ENCODE peak calls at places on chromosomes 3 and 15, in nine cellular contexts. One of them, this sample, is unnamed.

GRCh38 chr3:117193390-117193789 is 483.8 kb downstream of the TUSC7 start:
- DNase-seq in fibroblast of mammary gland: peak
- DNase-seq in lower leg skin: no peak
- DNase-seq in WTC11: no peak
- DNase-seq in kidney epithelial cell: no peak
- DNase-seq in cardiac muscle cell: no peak
- DNase-seq in dorsolateral prefrontal cortex: no peak
- DNase-seq in HepG2: no peak
- DNase-seq in GM12865: no peak
- DNase-seq in this sample: no peak

GRCh38 chr3:49785565-49786356 is 581 bp downstream of the IP6K1 start:
- DNase-seq in lower leg skin: no peak
- DNase-seq in GM12865: peak
- DNase-seq in fibroblast of mammary gland: peak
- DNase-seq in cardiac muscle cell: peak
- DNase-seq in kidney epithelial cell: no peak
- DNase-seq in HepG2: no peak
- DNase-seq in dorsolateral prefrontal cortex: peak
- DNase-seq in WTC11: peak
- DNase-seq in this sample: peak

GRCh38 chr3:107855710-107856109 is 235.1 kb downstream of the CD47 start:
- DNase-seq in cardiac muscle cell: peak
- DNase-seq in HepG2: peak
- DNase-seq in lower leg skin: no peak
- DNase-seq in dorsolateral prefrontal cortex: no peak
- DNase-seq in fibroblast of mammary gland: peak
- DNase-seq in WTC11: no peak
- DNase-seq in GM12865: peak
- DNase-seq in kidney epithelial cell: no peak
- DNase-seq in this sample: no peak

GRCh38 chr3:21524113-21524512 is 226.9 kb downstream of the ZNF385D start:
- DNase-seq in dorsolateral prefrontal cortex: no peak
- DNase-seq in WTC11: no peak
- DNase-seq in GM12865: no peak
- DNase-seq in lower leg skin: no peak
- DNase-seq in HepG2: no peak
- DNase-seq in fibroblast of mammary gland: peak
- DNase-seq in kidney epithelial cell: no peak
- DNase-seq in cardiac muscle cell: no peak
- DNase-seq in this sample: no peak

GRCh38 chr15:42036991-42037390 is 16.1 kb upstream of the PLA2G4E start:
- DNase-seq in kidney epithelial cell: no peak
- DNase-seq in WTC11: no peak
- DNase-seq in HepG2: no peak
- DNase-seq in fibroblast of mammary gland: no peak
- DNase-seq in lower leg skin: no peak
- DNase-seq in dorsolateral prefrontal cortex: no peak
- DNase-seq in cardiac muscle cell: no peak
- DNase-seq in GM12865: no peak
- DNase-seq in this sample: no peak

GRCh38 chr3:15299036-15299435 is 33.4 kb downstream of the SH3BP5 start:
- DNase-seq in lower leg skin: no peak
- DNase-seq in WTC11: no peak
- DNase-seq in GM12865: no peak
- DNase-seq in fibroblast of mammary gland: peak
- DNase-seq in kidney epithelial cell: no peak
- DNase-seq in dorsolateral prefrontal cortex: peak
- DNase-seq in HepG2: no peak
- DNase-seq in cardiac muscle cell: no peak
- DNase-seq in this sample: peak

GRCh38 chr3:100634493-100635272 is 25.3 kb downstream of the ADGRG7 start:
- DNase-seq in dorsolateral prefrontal cortex: no peak
- DNase-seq in cardiac muscle cell: peak
- DNase-seq in fibroblast of mammary gland: peak
- DNase-seq in lower leg skin: peak
- DNase-seq in kidney epithelial cell: no peak
- DNase-seq in WTC11: no peak
- DNase-seq in GM12865: peak
- DNase-seq in HepG2: peak
- DNase-seq in this sample: peak

GRCh38 chr15:99230867-99231266 is 18.5 kb downstream of the TTC23 start:
- DNase-seq in lower leg skin: no peak
- DNase-seq in cardiac muscle cell: no peak
- DNase-seq in dorsolateral prefrontal cortex: no peak
- DNase-seq in WTC11: no peak
- DNase-seq in fibroblast of mammary gland: no peak
- DNase-seq in HepG2: no peak
- DNase-seq in kidney epithelial cell: no peak
- DNase-seq in GM12865: no peak
- DNase-seq in this sample: no peak

GRCh38 chr3:170419301-170420087 is 826 bp downstream of the CLDN11 start:
- DNase-seq in GM12865: no peak
- DNase-seq in kidney epithelial cell: no peak
- DNase-seq in cardiac muscle cell: peak
- DNase-seq in fibroblast of mammary gland: peak
- DNase-seq in dorsolateral prefrontal cortex: no peak
- DNase-seq in lower leg skin: no peak
- DNase-seq in WTC11: peak
- DNase-seq in HepG2: no peak
- DNase-seq in this sample: peak

GRCh38 chr15:63605036-63605435 is 7.8 kb downstream of the FBXL22 start:
- DNase-seq in fibroblast of mammary gland: no peak
- DNase-seq in GM12865: no peak
- DNase-seq in dorsolateral prefrontal cortex: no peak
- DNase-seq in lower leg skin: no peak
- DNase-seq in kidney epithelial cell: no peak
- DNase-seq in WTC11: no peak
- DNase-seq in cardiac muscle cell: no peak
- DNase-seq in HepG2: no peak
- DNase-seq in this sample: no peak

GRCh38 chr3:123352134-123352554 is 96.7 kb downstream of the ADCY5 start:
- DNase-seq in fibroblast of mammary gland: no peak
- DNase-seq in WTC11: no peak
- DNase-seq in dorsolateral prefrontal cortex: no peak
- DNase-seq in kidney epithelial cell: no peak
- DNase-seq in lower leg skin: no peak
- DNase-seq in GM12865: no peak
- DNase-seq in HepG2: no peak
- DNase-seq in cardiac muscle cell: no peak
- DNase-seq in this sample: no peak

GRCh38 chr15:41462396-41462795 is 31.3 kb upstream of the ITPKA start:
- DNase-seq in GM12865: no peak
- DNase-seq in fibroblast of mammary gland: no peak
- DNase-seq in kidney epithelial cell: no peak
- DNase-seq in WTC11: no peak
- DNase-seq in cardiac muscle cell: peak
- DNase-seq in dorsolateral prefrontal cortex: no peak
- DNase-seq in lower leg skin: no peak
- DNase-seq in HepG2: no peak
- DNase-seq in this sample: no peak

GRCh38 chr3:140187648-140188221 is 252.8 kb downstream of the CLSTN2 start:
- DNase-seq in kidney epithelial cell: no peak
- DNase-seq in fibroblast of mammary gland: no peak
- DNase-seq in cardiac muscle cell: no peak
- DNase-seq in WTC11: no peak
- DNase-seq in lower leg skin: no peak
- DNase-seq in GM12865: no peak
- DNase-seq in HepG2: no peak
- DNase-seq in dorsolateral prefrontal cortex: no peak
- DNase-seq in this sample: no peak

GRCh38 chr3:134312873-134313838 is 61.1 kb downstream of the AMOTL2 start:
- DNase-seq in WTC11: peak
- DNase-seq in GM12865: no peak
- DNase-seq in cardiac muscle cell: peak
- DNase-seq in lower leg skin: no peak
- DNase-seq in dorsolateral prefrontal cortex: no peak
- DNase-seq in HepG2: peak
- DNase-seq in kidney epithelial cell: no peak
- DNase-seq in fibroblast of mammary gland: peak
- DNase-seq in this sample: peak

GRCh38 chr3:159260049-159260662 is 458.3 kb downstream of the MFSD1 start:
- DNase-seq in HepG2: peak
- DNase-seq in lower leg skin: peak
- DNase-seq in dorsolateral prefrontal cortex: peak
- DNase-seq in cardiac muscle cell: peak
- DNase-seq in WTC11: peak
- DNase-seq in GM12865: peak
- DNase-seq in fibroblast of mammary gland: peak
- DNase-seq in kidney epithelial cell: peak
- DNase-seq in this sample: peak

GRCh38 chr3:52372822-52373504 is 56.8 kb downstream of the DNAH1 start:
- DNase-seq in WTC11: peak
- DNase-seq in HepG2: no peak
- DNase-seq in fibroblast of mammary gland: no peak
- DNase-seq in GM12865: peak
- DNase-seq in dorsolateral prefrontal cortex: no peak
- DNase-seq in cardiac muscle cell: no peak
- DNase-seq in kidney epithelial cell: no peak
- DNase-seq in lower leg skin: no peak
- DNase-seq in this sample: peak

GRCh38 chr3:177196473-177197040 is 725 bp downstream of the TBL1XR1 start:
- DNase-seq in HepG2: no peak
- DNase-seq in lower leg skin: no peak
- DNase-seq in GM12865: peak
- DNase-seq in cardiac muscle cell: peak
- DNase-seq in kidney epithelial cell: no peak
- DNase-seq in fibroblast of mammary gland: peak
- DNase-seq in dorsolateral prefrontal cortex: peak
- DNase-seq in WTC11: peak
- DNase-seq in this sample: peak

GRCh38 chr3:45224824-45225464 is 1.1 kb downstream of the TMEM158 start:
- DNase-seq in lower leg skin: peak
- DNase-seq in GM12865: peak
- DNase-seq in fibroblast of mammary gland: peak
- DNase-seq in cardiac muscle cell: peak
- DNase-seq in kidney epithelial cell: no peak
- DNase-seq in HepG2: peak
- DNase-seq in WTC11: peak
- DNase-seq in dorsolateral prefrontal cortex: peak
- DNase-seq in this sample: peak

GRCh38 chr3:197820550-197821335 is 29.7 kb downstream of the LRCH3 start:
- DNase-seq in WTC11: no peak
- DNase-seq in dorsolateral prefrontal cortex: no peak
- DNase-seq in HepG2: peak
- DNase-seq in fibroblast of mammary gland: no peak
- DNase-seq in lower leg skin: no peak
- DNase-seq in cardiac muscle cell: no peak
- DNase-seq in GM12865: no peak
- DNase-seq in kidney epithelial cell: no peak
- DNase-seq in this sample: no peak

GRCh38 chr15:29785068-29785467 is 37.2 kb downstream of the TJP1 start:
- DNase-seq in WTC11: no peak
- DNase-seq in dorsolateral prefrontal cortex: no peak
- DNase-seq in fibroblast of mammary gland: no peak
- DNase-seq in GM12865: no peak
- DNase-seq in kidney epithelial cell: no peak
- DNase-seq in HepG2: no peak
- DNase-seq in cardiac muscle cell: no peak
- DNase-seq in lower leg skin: no peak
- DNase-seq in this sample: no peak

GRCh38 chr3:114494498-114494897 is 200.7 kb downstream of the TIGIT start:
- DNase-seq in dorsolateral prefrontal cortex: no peak
- DNase-seq in GM12865: no peak
- DNase-seq in cardiac muscle cell: no peak
- DNase-seq in lower leg skin: no peak
- DNase-seq in fibroblast of mammary gland: no peak
- DNase-seq in HepG2: no peak
- DNase-seq in kidney epithelial cell: no peak
- DNase-seq in WTC11: no peak
- DNase-seq in this sample: no peak
- TF ChIP-seq CTCF in dorsolateral prefrontal cortex: no peak
- TF ChIP-seq CTCF in GM12865: no peak
- TF ChIP-seq CTCF in cardiac muscle cell: no peak
- TF ChIP-seq CTCF in lower leg skin: no peak
- TF ChIP-seq CTCF in fibroblast of mammary gland: no peak
- TF ChIP-seq CTCF in HepG2: no peak
- TF ChIP-seq CTCF in kidney epithelial cell: no peak
- TF ChIP-seq CTCF in WTC11: no peak
- TF ChIP-seq CTCF in this sample: no peak

GRCh38 chr3:66236281-66236680 is 15.5 kb downstream of the SLC25A26 start:
- DNase-seq in HepG2: peak
- DNase-seq in dorsolateral prefrontal cortex: no peak
- DNase-seq in GM12865: no peak
- DNase-seq in fibroblast of mammary gland: peak
- DNase-seq in cardiac muscle cell: peak
- DNase-seq in WTC11: peak
- DNase-seq in lower leg skin: no peak
- DNase-seq in kidney epithelial cell: no peak
- DNase-seq in this sample: peak
- TF ChIP-seq CTCF in HepG2: no peak
- TF ChIP-seq CTCF in dorsolateral prefrontal cortex: no peak
- TF ChIP-seq CTCF in GM12865: no peak
- TF ChIP-seq CTCF in fibroblast of mammary gland: peak
- TF ChIP-seq CTCF in cardiac muscle cell: peak
- TF ChIP-seq CTCF in WTC11: no peak
- TF ChIP-seq CTCF in lower leg skin: no peak
- TF ChIP-seq CTCF in kidney epithelial cell: peak
- TF ChIP-seq CTCF in this sample: peak

DNA sequence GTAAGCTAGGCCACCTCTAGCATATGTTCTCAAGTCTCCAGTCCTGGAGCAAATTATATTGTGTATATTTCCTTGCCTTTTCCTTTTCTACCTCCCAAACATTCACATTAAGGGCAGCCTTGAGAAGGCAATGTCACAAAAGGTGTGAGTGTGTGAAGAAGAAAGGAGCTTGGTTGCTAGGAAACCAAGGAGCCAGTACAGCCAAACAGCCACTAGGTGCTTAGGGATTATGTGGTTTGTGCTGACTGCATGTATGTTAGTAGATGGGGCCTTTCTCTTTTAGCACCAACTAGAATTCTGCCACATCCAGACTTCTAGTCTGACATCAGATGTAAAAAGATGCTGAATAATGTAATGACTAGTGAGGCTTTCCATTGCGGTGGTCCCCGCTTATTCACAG is 118.8 kb upstream of the DAZL start:
- DNase-seq in WTC11: no peak
- DNase-seq in fibroblast of mammary gland: peak
- DNase-seq in dorsolateral prefrontal cortex: no peak
- DNase-seq in HepG2: no peak
- DNase-seq in lower leg skin: no peak
- DNase-seq in cardiac muscle cell: peak
- DNase-seq in GM12865: peak
- DNase-seq in kidney epithelial cell: no peak
- DNase-seq in this sample: no peak
- TF ChIP-seq CTCF in WTC11: no peak
- TF ChIP-seq CTCF in fibroblast of mammary gland: peak
- TF ChIP-seq CTCF in dorsolateral prefrontal cortex: no peak
- TF ChIP-seq CTCF in HepG2: no peak
- TF ChIP-seq CTCF in lower leg skin: no peak
- TF ChIP-seq CTCF in cardiac muscle cell: peak
- TF ChIP-seq CTCF in GM12865: peak
- TF ChIP-seq CTCF in kidney epithelial cell: no peak
- TF ChIP-seq CTCF in this sample: peak

DNA sequence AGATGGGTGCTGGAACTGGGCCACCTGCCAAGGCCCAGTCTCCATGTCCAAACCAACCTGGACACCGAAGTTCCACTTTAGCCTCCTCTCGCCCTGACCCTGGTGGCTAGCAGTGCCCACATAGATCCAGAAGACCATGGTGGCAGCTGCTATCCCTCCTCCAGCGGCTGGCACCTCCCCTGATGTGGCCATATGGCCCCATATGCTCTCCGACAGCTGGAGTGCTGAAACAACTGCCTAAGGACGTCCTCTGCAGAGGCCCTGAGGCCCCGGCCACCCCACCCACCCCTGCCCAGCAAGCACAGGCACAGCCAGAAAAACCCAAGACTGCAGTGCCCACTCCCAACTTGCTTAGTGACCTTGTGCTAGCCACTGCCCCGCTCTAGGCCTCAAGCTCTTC is 182.3 kb upstream of the LINGO1 start:
- DNase-seq in GM12865: no peak
- DNase-seq in dorsolateral prefrontal cortex: no peak
- DNase-seq in kidney epithelial cell: no peak
- DNase-seq in cardiac muscle cell: no peak
- DNase-seq in HepG2: no peak
- DNase-seq in WTC11: no peak
- DNase-seq in lower leg skin: no peak
- DNase-seq in fibroblast of mammary gland: no peak
- DNase-seq in this sample: no peak
- TF ChIP-seq CTCF in GM12865: no peak
- TF ChIP-seq CTCF in dorsolateral prefrontal cortex: no peak
- TF ChIP-seq CTCF in kidney epithelial cell: no peak
- TF ChIP-seq CTCF in cardiac muscle cell: no peak
- TF ChIP-seq CTCF in HepG2: no peak
- TF ChIP-seq CTCF in WTC11: no peak
- TF ChIP-seq CTCF in lower leg skin: no peak
- TF ChIP-seq CTCF in fibroblast of mammary gland: no peak
- TF ChIP-seq CTCF in this sample: no peak

This sample was measured in glutamatergic neuron.